ENCODE peak calls at places on chromosomes 16 and 17, in five cellular contexts. T, S, A, U and W are unnamed samples.

GRCh38 chr16:19520861-19521331 is 1.0 kb downstream of the GDE1 start:
- DNase-seq in T (no peak), S (no peak), A (no peak), U (no peak), W (no peak)

GRCh38 chr17:51778842-51779241 is 379.7 kb downstream of the CA10 start:
- DNase-seq in T (no peak), S (no peak), A (no peak), U (no peak), W (no peak)

GRCh38 chr17:15451681-15452080 is 15.7 kb downstream of the CDRT4 start:
- DNase-seq in T (no peak), S (no peak), A (no peak), U (no peak), W (no peak)

GRCh38 chr16:53960954-53961616 is 257.1 kb downstream of the FTO start:
- DNase-seq in T (no peak), S (no peak), A (no peak), U (peak; percentile 28), W (no peak)

GRCh38 chr17:57085448-57086068 is 512 bp downstream of the AKAP1 start:
- DNase-seq in T (peak; percentile 66), S (peak; percentile 50), A (peak; percentile 67), U (peak; percentile 74), W (peak; percentile 58)

GRCh38 chr17:887842-888214 is 91.7 kb downstream of the NXN start:
- DNase-seq in T (no peak), S (no peak), A (no peak), U (no peak), W (no peak)

GRCh38 chr16:81627024-81627423 is 152.1 kb upstream of the PLCG2 start:
- DNase-seq in T (no peak), S (no peak), A (no peak), U (no peak), W (no peak)

GRCh38 chr17:80005360-80006338 is 30.0 kb downstream of the TBC1D16 start:
- DNase-seq in T (peak; percentile 68), S (peak; percentile 70), A (peak; percentile 57), U (peak; percentile 63), W (peak; percentile 61)

GRCh38 chr16:89049484-89050118 is 44.1 kb upstream of the ACSF3 start:
- DNase-seq in T (no peak), S (no peak), A (no peak), U (peak; percentile 42), W (no peak)

GRCh38 chr17:41627316-41628072 is 3.1 kb upstream of the KRT17 start:
- DNase-seq in T (no peak), S (no peak), A (no peak), U (no peak), W (no peak)

GRCh38 chr17:44914698-44915271 is 515 bp downstream of the GFAP start:
- DNase-seq in T (no peak), S (no peak), A (no peak), U (no peak), W (no peak)

GRCh38 chr17:3762922-3763776 is 37.8 kb downstream of the ITGAE start:
- DNase-seq in T (no peak), S (no peak), A (no peak), U (no peak), W (no peak)

GRCh38 chr17:63378411-63379076 is 67.6 kb downstream of the CYB561 start:
- DNase-seq in T (no peak), S (no peak), A (no peak), U (no peak), W (no peak)

GRCh38 chr16:29815032-29815721 is 775 bp upstream of the PAGR1 start:
- DNase-seq in T (peak; percentile 40), S (no peak), A (no peak), U (peak; percentile 50), W (peak; percentile 19)

GRCh38 chr17:80284631-80285030 is 24.0 kb downstream of the RNF213 start:
- DNase-seq in T (no peak), S (no peak), A (no peak), U (no peak), W (no peak)

GRCh38 chr17:7043195-7043543 is 723 bp downstream of the SLC16A11 start:
- DNase-seq in T (no peak), S (no peak), A (no peak), U (no peak), W (no peak)

GRCh38 chr17:78563189-78564145 is 13.7 kb downstream of the DNAH17 start:
- DNase-seq in T (no peak), S (no peak), A (peak; percentile 52), U (no peak), W (no peak)

GRCh38 chr17:56373981-56374380 is 219.5 kb upstream of the NOG start:
- DNase-seq in T (no peak), S (no peak), A (no peak), U (no peak), W (no peak)

GRCh38 chr16:84735846-84736586 is 36.2 kb downstream of the USP10 start:
- DNase-seq in T (no peak), S (no peak), A (peak; percentile 48), U (peak; percentile 56), W (no peak)

GRCh38 chr17:48981927-48982539 is 13.6 kb upstream of the GIP start:
- DNase-seq in T (no peak), S (no peak), A (no peak), U (no peak), W (no peak)

GRCh38 chr17:34974179-34974578 is 6.1 kb upstream of the LIG3 start:
- DNase-seq in T (no peak), S (no peak), A (no peak), U (no peak), W (no peak)

GRCh38 chr16:67846063-67846319 is 742 bp upstream of the NUTF2 start:
- DNase-seq in T (no peak), S (no peak), A (no peak), U (no peak), W (no peak)
- TF ChIP-seq CTCF in T (no peak), S (no peak), A (no peak), U (no peak), W (no peak)

GRCh38 chr17:70624208-70624607 is 454.9 kb downstream of the KCNJ2 start:
- DNase-seq in T (no peak), S (no peak), A (no peak), U (no peak), W (no peak)

DNA sequence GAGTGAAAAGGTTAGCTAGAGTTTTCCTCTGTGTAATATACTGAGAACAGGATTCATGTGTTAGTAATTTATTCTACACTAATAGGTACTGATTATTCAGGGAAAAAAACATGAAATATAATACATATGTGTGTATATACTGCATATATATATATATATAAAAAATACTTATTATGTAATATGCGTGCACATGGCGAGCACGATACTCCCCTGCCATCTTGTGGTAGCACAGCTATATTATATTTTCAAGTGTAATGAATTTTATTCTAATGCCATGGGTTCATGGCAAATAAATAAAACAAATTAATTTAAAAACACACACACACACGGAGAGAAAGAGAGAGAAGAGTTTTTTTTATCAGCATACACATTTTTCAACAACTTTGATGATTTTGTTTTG is 460.6 kb downstream of the KCNJ2 start:
- DNase-seq in T (no peak), S (no peak), A (no peak), U (peak; percentile 18), W (no peak)
- TF ChIP-seq CTCF in T (no peak), S (peak; percentile 11), A (no peak), U (peak; percentile 54), W (peak; percentile 47)

GRCh38 chr16:28553776-28554633 is at the start of gene SGF29:
- DNase-seq in T (peak; percentile 87), S (peak; percentile 77), A (peak; percentile 94), U (peak; percentile 88), W (peak; percentile 80)
- TF ChIP-seq CTCF in T (no peak), S (peak; percentile 34), A (peak; percentile 29), U (peak; percentile 11), W (no peak)

DNA sequence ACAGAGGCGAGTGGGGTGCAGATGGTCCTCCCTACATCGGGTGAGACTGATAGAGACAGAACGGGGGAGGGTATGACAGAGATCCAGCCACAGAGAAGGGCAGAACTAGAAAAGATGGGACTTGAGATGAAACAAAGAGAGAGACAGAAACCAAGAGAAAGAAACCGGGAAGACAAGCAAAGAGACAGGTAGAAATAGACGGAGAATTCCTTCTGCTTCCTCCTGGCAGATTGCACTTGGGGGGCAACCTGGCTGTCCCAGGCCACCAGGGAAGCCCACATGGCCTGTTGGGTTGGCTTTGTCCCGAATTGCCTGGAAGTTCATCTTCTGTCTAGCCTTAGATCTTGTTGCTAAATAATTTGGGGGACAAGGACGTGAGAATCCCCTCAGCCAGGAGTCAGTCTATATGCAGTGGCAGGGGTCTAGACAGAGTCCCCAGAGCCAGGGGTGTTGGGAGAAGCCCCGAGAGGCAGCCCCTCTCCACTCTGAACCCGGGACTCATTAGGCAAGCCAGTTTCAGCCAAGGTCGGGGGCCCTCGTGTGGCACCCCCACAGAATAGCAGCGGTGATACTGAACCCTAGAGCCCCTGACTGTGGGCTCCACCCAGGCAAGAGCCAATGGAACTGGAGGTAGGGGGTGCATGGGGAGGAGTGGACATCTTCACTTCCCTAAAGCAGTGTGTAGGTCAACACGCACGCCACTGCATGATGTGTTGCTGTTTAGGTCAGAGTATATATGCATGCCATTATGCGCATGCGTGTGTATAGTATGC is 626 bp upstream of the TSPOAP1 start:
- DNase-seq in T (no peak), S (no peak), A (peak; percentile 74), U (no peak), W (no peak)
- TF ChIP-seq CTCF in T (no peak), S (no peak), A (no peak), U (no peak), W (no peak)